ENCODE peak calls at places on chromosome 5, in seven cellular contexts. One of them, this sample, is unnamed.

GRCh38 chr5:151678713-151679112 is 8.0 kb downstream of the SPARC start:
- DNase-seq in thyroid gland: no peak
- DNase-seq in lower leg skin: no peak
- DNase-seq in suprapubic skin: no peak
- DNase-seq in ovary: no peak
- DNase-seq in IMR-90: peak
- DNase-seq in tibial nerve: no peak
- DNase-seq in this sample: no peak

GRCh38 chr5:135645336-135645735 is 66.5 kb upstream of the CXCL14 start:
- DNase-seq in IMR-90: no peak
- DNase-seq in suprapubic skin: peak
- DNase-seq in thyroid gland: peak
- DNase-seq in lower leg skin: peak
- DNase-seq in ovary: no peak
- DNase-seq in tibial nerve: peak
- DNase-seq in this sample: no peak

GRCh38 chr5:73213566-73213998 is 40.6 kb downstream of the TMEM174 start:
- DNase-seq in ovary: no peak
- DNase-seq in tibial nerve: peak
- DNase-seq in IMR-90: peak
- DNase-seq in suprapubic skin: no peak
- DNase-seq in lower leg skin: no peak
- DNase-seq in thyroid gland: peak
- DNase-seq in this sample: no peak

GRCh38 chr5:128111818-128112448 is 28.4 kb downstream of the SLC12A2 start:
- DNase-seq in suprapubic skin: no peak
- DNase-seq in ovary: no peak
- DNase-seq in tibial nerve: no peak
- DNase-seq in IMR-90: peak
- DNase-seq in thyroid gland: no peak
- DNase-seq in lower leg skin: no peak
- DNase-seq in this sample: no peak

GRCh38 chr5:148979104-148979723 is 83.6 kb downstream of the SH3TC2 start:
- DNase-seq in ovary: no peak
- DNase-seq in suprapubic skin: peak
- DNase-seq in thyroid gland: peak
- DNase-seq in IMR-90: no peak
- DNase-seq in lower leg skin: peak
- DNase-seq in tibial nerve: no peak
- DNase-seq in this sample: no peak

GRCh38 chr5:134455466-134455865 is 43.8 kb upstream of the CDKN2AIPNL start:
- DNase-seq in lower leg skin: no peak
- DNase-seq in suprapubic skin: no peak
- DNase-seq in ovary: no peak
- DNase-seq in tibial nerve: no peak
- DNase-seq in thyroid gland: no peak
- DNase-seq in IMR-90: no peak
- DNase-seq in this sample: no peak

GRCh38 chr5:151896041-151896691 is 28.5 kb downstream of the GLRA1 start:
- DNase-seq in ovary: no peak
- DNase-seq in suprapubic skin: no peak
- DNase-seq in lower leg skin: no peak
- DNase-seq in IMR-90: peak
- DNase-seq in thyroid gland: peak
- DNase-seq in tibial nerve: no peak
- DNase-seq in this sample: no peak

GRCh38 chr5:39760385-39761198 is 335.8 kb upstream of the DAB2 start:
- DNase-seq in lower leg skin: peak
- DNase-seq in thyroid gland: no peak
- DNase-seq in suprapubic skin: peak
- DNase-seq in ovary: no peak
- DNase-seq in IMR-90: peak
- DNase-seq in tibial nerve: peak
- DNase-seq in this sample: no peak

GRCh38 chr5:41754857-41755256 is 115.4 kb downstream of the OXCT1 start:
- DNase-seq in IMR-90: no peak
- DNase-seq in suprapubic skin: no peak
- DNase-seq in lower leg skin: no peak
- DNase-seq in tibial nerve: no peak
- DNase-seq in thyroid gland: no peak
- DNase-seq in ovary: no peak
- DNase-seq in this sample: no peak

GRCh38 chr5:41793156-41793770 is 77.0 kb downstream of the OXCT1 start:
- DNase-seq in tibial nerve: no peak
- DNase-seq in IMR-90: peak
- DNase-seq in lower leg skin: no peak
- DNase-seq in ovary: no peak
- DNase-seq in suprapubic skin: no peak
- DNase-seq in thyroid gland: no peak
- DNase-seq in this sample: no peak

GRCh38 chr5:54017580-54017979 is 292.8 kb downstream of the ARL15 start:
- DNase-seq in ovary: no peak
- DNase-seq in suprapubic skin: no peak
- DNase-seq in lower leg skin: no peak
- DNase-seq in IMR-90: no peak
- DNase-seq in tibial nerve: no peak
- DNase-seq in thyroid gland: no peak
- DNase-seq in this sample: no peak

GRCh38 chr5:74943905-74944304 is 77.7 kb upstream of the FAM169A start:
- DNase-seq in thyroid gland: no peak
- DNase-seq in suprapubic skin: no peak
- DNase-seq in lower leg skin: no peak
- DNase-seq in IMR-90: no peak
- DNase-seq in ovary: no peak
- DNase-seq in tibial nerve: no peak
- DNase-seq in this sample: no peak

GRCh38 chr5:142938201-142938600 is 168.0 kb downstream of the ARHGAP26 start:
- DNase-seq in suprapubic skin: no peak
- DNase-seq in IMR-90: no peak
- DNase-seq in ovary: no peak
- DNase-seq in lower leg skin: no peak
- DNase-seq in tibial nerve: no peak
- DNase-seq in thyroid gland: no peak
- DNase-seq in this sample: no peak

GRCh38 chr5:138282918-138283742 is 8.7 kb upstream of the GFRA3 start:
- DNase-seq in tibial nerve: peak
- DNase-seq in ovary: no peak
- DNase-seq in lower leg skin: peak
- DNase-seq in suprapubic skin: no peak
- DNase-seq in IMR-90: peak
- DNase-seq in thyroid gland: peak
- DNase-seq in this sample: no peak

GRCh38 chr5:38648703-38649291 is 92.4 kb upstream of the LIFR start:
- DNase-seq in ovary: no peak
- DNase-seq in suprapubic skin: no peak
- DNase-seq in IMR-90: no peak
- DNase-seq in thyroid gland: no peak
- DNase-seq in tibial nerve: no peak
- DNase-seq in lower leg skin: no peak
- DNase-seq in this sample: no peak

GRCh38 chr5:166401391-166401790 is 1890.1 kb upstream of the WWC1 start:
- DNase-seq in IMR-90: no peak
- DNase-seq in thyroid gland: no peak
- DNase-seq in tibial nerve: no peak
- DNase-seq in ovary: no peak
- DNase-seq in lower leg skin: no peak
- DNase-seq in suprapubic skin: no peak
- DNase-seq in this sample: no peak

GRCh38 chr5:40871177-40871576 is 30.0 kb downstream of the CARD6 start:
- DNase-seq in suprapubic skin: no peak
- DNase-seq in ovary: no peak
- DNase-seq in lower leg skin: no peak
- DNase-seq in IMR-90: peak
- DNase-seq in tibial nerve: no peak
- DNase-seq in thyroid gland: no peak
- DNase-seq in this sample: no peak

DNA sequence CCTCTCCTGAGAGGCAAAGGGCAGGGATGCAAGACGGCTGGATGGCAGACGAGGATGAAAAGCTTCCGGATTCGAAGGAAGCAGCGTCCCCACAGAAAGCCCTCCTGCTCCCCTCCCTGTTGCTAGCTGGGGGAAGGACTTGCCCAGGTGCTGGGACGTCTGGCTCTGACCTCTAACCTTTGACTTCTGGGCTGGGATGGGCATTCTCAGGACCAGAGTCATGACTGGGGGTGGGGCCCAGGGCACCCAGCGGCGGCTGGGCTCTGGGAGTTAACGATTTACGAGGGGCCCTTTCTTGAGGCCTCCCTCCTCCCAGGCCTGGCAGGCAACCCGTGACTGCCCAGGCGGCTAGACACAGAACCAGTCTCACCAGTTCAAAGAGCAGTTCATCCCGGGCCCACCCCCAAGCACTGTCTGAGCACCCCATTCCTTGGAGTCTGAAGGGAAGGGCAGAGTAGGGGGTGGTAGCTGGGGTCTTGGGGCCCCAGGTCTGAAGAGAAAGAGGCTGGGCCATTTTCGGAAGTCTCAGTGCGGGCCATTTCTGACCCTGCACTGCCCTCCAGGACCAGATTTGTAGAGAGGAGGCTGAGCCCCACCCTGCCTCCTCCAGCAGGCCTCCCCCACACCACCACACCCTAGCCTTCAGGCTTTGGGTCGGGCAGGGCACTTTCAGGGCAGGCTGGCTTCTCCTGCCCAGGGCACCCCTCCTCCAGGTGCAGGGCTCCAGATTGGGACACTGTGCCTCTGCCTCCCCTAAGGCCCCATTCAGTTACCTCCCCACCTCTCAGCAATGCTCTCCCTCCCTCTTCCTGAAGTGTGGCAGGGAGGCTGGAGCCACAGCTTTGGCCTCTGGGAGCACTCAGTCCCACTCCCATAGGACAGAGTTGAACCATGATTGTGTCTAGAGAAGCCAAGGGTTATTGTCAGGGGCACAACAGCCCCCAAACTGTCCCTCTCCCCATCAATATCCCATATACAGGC is 5.0 kb upstream of the CXXC5 start:
- DNase-seq in tibial nerve: no peak
- DNase-seq in thyroid gland: peak
- DNase-seq in IMR-90: no peak
- DNase-seq in ovary: peak
- DNase-seq in suprapubic skin: peak
- DNase-seq in lower leg skin: no peak
- DNase-seq in this sample: no peak
- TF ChIP-seq POLR2A in tibial nerve: no peak
- TF ChIP-seq POLR2A in thyroid gland: peak
- TF ChIP-seq POLR2A in IMR-90: no peak
- TF ChIP-seq POLR2A in ovary: no peak
- TF ChIP-seq POLR2A in suprapubic skin: no peak
- TF ChIP-seq POLR2A in lower leg skin: no peak
- TF ChIP-seq POLR2A in this sample: no peak

DNA sequence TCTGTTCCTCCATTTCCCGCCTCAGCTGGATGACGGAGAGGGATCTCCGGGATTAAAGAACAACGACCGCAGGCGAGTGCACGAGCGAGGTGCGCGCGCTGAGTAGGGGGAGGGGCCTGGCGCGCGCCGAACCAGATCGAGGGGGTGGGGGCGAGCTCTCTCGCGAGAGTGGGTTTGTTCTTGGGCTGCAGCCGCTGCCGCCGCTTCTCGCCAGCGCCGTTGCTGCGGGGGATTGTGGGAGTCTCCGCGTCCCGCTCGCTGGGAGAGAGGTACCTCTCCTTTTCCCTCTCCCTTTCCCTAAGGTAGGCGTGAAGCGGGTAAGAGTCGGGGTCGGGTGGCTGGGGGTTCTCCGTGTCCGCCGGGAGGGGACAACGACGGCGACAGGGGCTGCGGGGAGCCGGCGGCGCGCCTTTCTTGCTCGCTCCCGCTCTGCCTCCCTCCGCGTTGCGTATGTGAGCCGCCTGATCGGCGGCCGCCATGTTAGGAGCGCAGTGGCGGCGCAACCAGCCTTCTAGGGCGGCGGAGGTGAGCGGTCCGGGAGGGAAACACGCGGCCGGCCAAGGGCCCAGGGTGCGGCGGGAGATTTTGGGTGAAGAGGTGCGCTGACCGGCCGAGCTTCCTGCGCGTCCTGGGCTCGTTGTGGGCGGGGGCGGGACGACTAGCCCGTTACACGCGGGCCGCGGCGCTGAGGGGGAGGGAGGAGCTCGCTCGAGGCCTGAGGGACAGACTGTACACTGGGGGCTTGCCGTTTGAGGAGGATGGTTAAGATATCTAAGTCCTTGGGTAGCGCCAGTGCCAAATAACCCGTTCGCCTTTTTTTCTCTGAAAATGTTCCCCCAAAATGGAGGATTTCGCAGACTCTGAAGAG is at the start of gene MATR3:
- DNase-seq in ovary: peak
- DNase-seq in lower leg skin: peak
- DNase-seq in IMR-90: peak
- DNase-seq in tibial nerve: peak
- DNase-seq in thyroid gland: peak
- DNase-seq in suprapubic skin: peak
- DNase-seq in this sample: peak
- TF ChIP-seq POLR2A in ovary: peak
- TF ChIP-seq POLR2A in lower leg skin: no peak
- TF ChIP-seq POLR2A in IMR-90: peak
- TF ChIP-seq POLR2A in tibial nerve: peak
- TF ChIP-seq POLR2A in thyroid gland: peak
- TF ChIP-seq POLR2A in suprapubic skin: peak
- TF ChIP-seq POLR2A in this sample: peak

DNA sequence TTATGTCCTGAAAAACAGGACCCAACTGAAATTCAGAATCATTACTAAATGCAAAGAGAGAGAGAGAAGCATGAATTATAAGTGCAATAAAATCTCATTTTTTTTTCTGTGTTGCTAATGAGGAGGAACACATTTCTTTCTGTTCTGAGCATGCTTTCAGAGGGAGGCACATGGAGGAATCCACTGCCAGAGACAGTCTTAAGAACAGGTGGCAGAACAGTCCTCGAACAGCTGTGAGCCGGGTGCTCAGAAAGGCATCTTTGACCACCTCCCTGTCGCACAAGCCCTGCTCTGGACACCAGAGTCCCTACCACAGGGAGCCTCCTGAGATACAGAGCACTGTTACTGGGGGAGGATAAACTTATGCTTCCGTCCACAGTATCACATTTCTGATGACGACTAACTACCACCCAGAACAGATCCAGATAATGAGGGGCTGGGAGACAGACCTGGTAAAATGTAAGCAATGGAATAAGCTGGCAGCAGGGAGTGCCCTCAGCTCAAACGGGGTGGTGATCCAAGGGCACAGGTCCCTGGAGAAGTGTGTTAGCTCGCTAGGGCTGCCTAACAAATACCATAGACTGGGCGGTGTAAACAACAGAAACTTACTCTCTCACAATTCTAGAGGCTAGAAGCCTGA is 134.0 kb downstream of the SLC1A3 start:
- DNase-seq in tibial nerve: no peak
- DNase-seq in ovary: no peak
- DNase-seq in IMR-90: peak
- DNase-seq in thyroid gland: no peak
- DNase-seq in lower leg skin: no peak
- DNase-seq in suprapubic skin: no peak
- DNase-seq in this sample: no peak
- TF ChIP-seq POLR2A in tibial nerve: no peak
- TF ChIP-seq POLR2A in ovary: no peak
- TF ChIP-seq POLR2A in IMR-90: no peak
- TF ChIP-seq POLR2A in thyroid gland: no peak
- TF ChIP-seq POLR2A in lower leg skin: no peak
- TF ChIP-seq POLR2A in suprapubic skin: no peak
- TF ChIP-seq POLR2A in this sample: no peak

DNA sequence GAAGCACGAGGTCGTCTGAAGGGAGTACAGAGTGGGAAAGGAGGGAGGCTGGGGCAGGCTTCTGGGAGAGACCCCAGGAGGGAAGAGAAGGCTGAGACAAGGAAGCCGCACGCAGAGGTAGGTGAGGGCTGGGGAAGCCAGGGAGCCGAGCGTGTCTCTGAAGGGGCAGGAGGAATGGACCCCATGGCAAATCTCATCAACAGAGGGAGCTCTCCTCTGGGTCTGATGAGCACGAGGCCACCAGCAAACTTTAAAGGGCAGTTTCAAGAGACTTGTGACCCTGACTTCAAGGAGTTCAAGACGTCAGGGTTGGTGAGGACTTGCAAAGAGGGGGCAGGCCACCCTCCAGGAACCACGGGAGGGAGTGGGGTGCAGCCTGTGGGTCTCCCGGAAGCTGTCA is 326.2 kb upstream of the IRX2 start:
- DNase-seq in IMR-90: no peak
- DNase-seq in suprapubic skin: no peak
- DNase-seq in thyroid gland: no peak
- DNase-seq in tibial nerve: no peak
- DNase-seq in ovary: no peak
- DNase-seq in lower leg skin: no peak
- DNase-seq in this sample: no peak
- TF ChIP-seq POLR2A in IMR-90: no peak
- TF ChIP-seq POLR2A in suprapubic skin: no peak
- TF ChIP-seq POLR2A in thyroid gland: no peak
- TF ChIP-seq POLR2A in tibial nerve: no peak
- TF ChIP-seq POLR2A in ovary: no peak
- TF ChIP-seq POLR2A in lower leg skin: no peak
- TF ChIP-seq POLR2A in this sample: no peak

This sample was measured in GM12891.